ENCODE peak calls at places on chromosome 17, in five cellular contexts. One of them, this sample, is unnamed.

GRCh38 chr17:63185420-63185819 is 219.4 kb downstream of the TANC2 start:
- DNase-seq in HFF-Myc: no peak
- DNase-seq in AG10803: peak; percentile 59
- DNase-seq in breast epithelium: no peak
- DNase-seq in AG04450: no peak
- DNase-seq in this sample: no peak

GRCh38 chr17:12727881-12728280 is 61.4 kb upstream of the ARHGAP44 start:
- DNase-seq in AG04450: no peak
- DNase-seq in breast epithelium: no peak
- DNase-seq in AG10803: no peak
- DNase-seq in HFF-Myc: no peak
- DNase-seq in this sample: no peak

GRCh38 chr17:8162997-8163977 is 539 bp upstream of the VAMP2 start:
- DNase-seq in breast epithelium: no peak
- DNase-seq in AG04450: no peak
- DNase-seq in AG10803: no peak
- DNase-seq in HFF-Myc: no peak
- DNase-seq in this sample: no peak

GRCh38 chr17:82117139-82118090 is 19.4 kb upstream of the FASN start:
- DNase-seq in HFF-Myc: no peak
- DNase-seq in breast epithelium: no peak
- DNase-seq in AG10803: no peak
- DNase-seq in AG04450: no peak
- DNase-seq in this sample: no peak

GRCh38 chr17:65394811-65395472 is 166.5 kb downstream of the AXIN2 start:
- DNase-seq in AG10803: no peak
- DNase-seq in HFF-Myc: no peak
- DNase-seq in breast epithelium: no peak
- DNase-seq in AG04450: no peak
- DNase-seq in this sample: no peak

GRCh38 chr17:32118835-32119234 is 23.5 kb upstream of the RHOT1 start:
- DNase-seq in HFF-Myc: no peak
- DNase-seq in breast epithelium: no peak
- DNase-seq in AG10803: no peak
- DNase-seq in AG04450: no peak
- DNase-seq in this sample: no peak

GRCh38 chr17:76254275-76254674 is 10.9 kb upstream of the UBALD2 start:
- DNase-seq in HFF-Myc: no peak
- DNase-seq in AG04450: no peak
- DNase-seq in AG10803: no peak
- DNase-seq in breast epithelium: peak; percentile 24
- DNase-seq in this sample: no peak

GRCh38 chr17:61400058-61400785 is 579 bp downstream of the TBX2 start:
- DNase-seq in AG04450: no peak
- DNase-seq in HFF-Myc: no peak
- DNase-seq in AG10803: no peak
- DNase-seq in breast epithelium: no peak
- DNase-seq in this sample: no peak

GRCh38 chr17:237406-237955 is 56.0 kb upstream of the DOC2B start:
- DNase-seq in AG04450: no peak
- DNase-seq in HFF-Myc: no peak
- DNase-seq in breast epithelium: no peak
- DNase-seq in AG10803: no peak
- DNase-seq in this sample: no peak

GRCh38 chr17:41941158-41941557 is 10.7 kb downstream of the ODAD4 start:
- DNase-seq in AG04450: no peak
- DNase-seq in breast epithelium: no peak
- DNase-seq in AG10803: no peak
- DNase-seq in HFF-Myc: no peak
- DNase-seq in this sample: no peak

GRCh38 chr17:65228734-65229390 is 91.7 kb downstream of the RGS9 start:
- DNase-seq in AG10803: peak; percentile 39
- DNase-seq in HFF-Myc: peak; percentile 69
- DNase-seq in AG04450: no peak
- DNase-seq in breast epithelium: no peak
- DNase-seq in this sample: no peak

GRCh38 chr17:41992576-41992975 is 24.7 kb downstream of the DNAJC7 start:
- DNase-seq in HFF-Myc: no peak
- DNase-seq in breast epithelium: no peak
- DNase-seq in AG04450: no peak
- DNase-seq in AG10803: no peak
- DNase-seq in this sample: no peak

GRCh38 chr17:327971-328370 is 24.6 kb downstream of the RPH3AL start:
- DNase-seq in AG10803: no peak
- DNase-seq in HFF-Myc: no peak
- DNase-seq in AG04450: no peak
- DNase-seq in breast epithelium: no peak
- DNase-seq in this sample: no peak

GRCh38 chr17:34314279-34314678 is 5.0 kb upstream of the CCL8 start:
- DNase-seq in HFF-Myc: no peak
- DNase-seq in breast epithelium: no peak
- DNase-seq in AG10803: peak; percentile 92
- DNase-seq in AG04450: no peak
- DNase-seq in this sample: no peak

GRCh38 chr17:16938031-16938430 is 33.9 kb downstream of the TNFRSF13B start:
- DNase-seq in AG04450: no peak
- DNase-seq in breast epithelium: peak; percentile 20
- DNase-seq in HFF-Myc: no peak
- DNase-seq in AG10803: no peak
- DNase-seq in this sample: no peak

GRCh38 chr17:58822148-58823050 is 66.7 kb downstream of the PPM1E start:
- DNase-seq in AG10803: no peak
- DNase-seq in AG04450: no peak
- DNase-seq in HFF-Myc: no peak
- DNase-seq in breast epithelium: no peak
- DNase-seq in this sample: no peak

GRCh38 chr17:35774499-35774898 is 13.8 kb downstream of the C17orf50 start:
- DNase-seq in HFF-Myc: no peak
- DNase-seq in AG10803: no peak
- DNase-seq in AG04450: no peak
- DNase-seq in breast epithelium: no peak
- DNase-seq in this sample: no peak

GRCh38 chr17:67068999-67069398 is 24.6 kb downstream of the CACNG1 start:
- DNase-seq in AG10803: peak; percentile 11
- DNase-seq in HFF-Myc: no peak
- DNase-seq in AG04450: no peak
- DNase-seq in breast epithelium: no peak
- DNase-seq in this sample: no peak

GRCh38 chr17:66570353-66571195 is 264.3 kb upstream of the CACNG5 start:
- DNase-seq in AG10803: no peak
- DNase-seq in HFF-Myc: no peak
- DNase-seq in AG04450: no peak
- DNase-seq in breast epithelium: no peak
- DNase-seq in this sample: peak; percentile 28

GRCh38 chr17:71331754-71332153 is 789.1 kb upstream of the SOX9 start:
- DNase-seq in HFF-Myc: no peak
- DNase-seq in breast epithelium: no peak
- DNase-seq in AG04450: no peak
- DNase-seq in AG10803: no peak
- DNase-seq in this sample: no peak

GRCh38 chr17:42754782-42755181 is 6.2 kb upstream of the RAMP2 start:
- DNase-seq in breast epithelium: no peak
- DNase-seq in HFF-Myc: no peak
- DNase-seq in AG04450: no peak
- DNase-seq in AG10803: no peak
- DNase-seq in this sample: no peak

GRCh38 chr17:79031996-79032875 is 8.3 kb downstream of the C1QTNF1 start:
- DNase-seq in breast epithelium: peak; percentile 47
- DNase-seq in AG10803: peak; percentile 68
- DNase-seq in AG04450: no peak
- DNase-seq in HFF-Myc: no peak
- DNase-seq in this sample: no peak

GRCh38 chr17:7204335-7204734 is 15.3 kb downstream of the DLG4 start:
- DNase-seq in breast epithelium: no peak
- DNase-seq in HFF-Myc: no peak
- DNase-seq in AG10803: no peak
- DNase-seq in AG04450: no peak
- DNase-seq in this sample: no peak

GRCh38 chr17:32693135-32693897 is 183.6 kb downstream of the MYO1D start:
- DNase-seq in AG04450: no peak
- DNase-seq in breast epithelium: no peak
- DNase-seq in AG10803: no peak
- DNase-seq in HFF-Myc: no peak
- DNase-seq in this sample: no peak

GRCh38 chr17:31690118-31690517 is 168.9 kb downstream of the COPRS start:
- DNase-seq in AG04450: no peak
- DNase-seq in AG10803: peak; percentile 56
- DNase-seq in breast epithelium: no peak
- DNase-seq in HFF-Myc: no peak
- DNase-seq in this sample: no peak

GRCh38 chr17:66717680-66718079 is 117.2 kb upstream of the CACNG5 start:
- DNase-seq in AG04450: no peak
- DNase-seq in AG10803: no peak
- DNase-seq in HFF-Myc: no peak
- DNase-seq in breast epithelium: no peak
- DNase-seq in this sample: no peak

GRCh38 chr17:71338396-71338795 is 782.4 kb upstream of the SOX9 start:
- DNase-seq in HFF-Myc: peak; percentile 45
- DNase-seq in breast epithelium: no peak
- DNase-seq in AG10803: peak; percentile 86
- DNase-seq in AG04450: no peak
- DNase-seq in this sample: no peak

GRCh38 chr17:69607162-69607834 is 192.8 kb downstream of the MAP2K6 start:
- DNase-seq in AG10803: peak; percentile 87
- DNase-seq in HFF-Myc: peak; percentile 79
- DNase-seq in breast epithelium: peak; percentile 60
- DNase-seq in AG04450: peak; percentile 71
- DNase-seq in this sample: peak; percentile 58

GRCh38 chr17:55458287-55458900 is 36.8 kb upstream of the MMD start:
- DNase-seq in breast epithelium: no peak
- DNase-seq in HFF-Myc: no peak
- DNase-seq in AG10803: no peak
- DNase-seq in AG04450: no peak
- DNase-seq in this sample: no peak

GRCh38 chr17:27552467-27552779 is 78.6 kb upstream of the LGALS9 start:
- DNase-seq in AG10803: peak; percentile 51
- DNase-seq in AG04450: no peak
- DNase-seq in HFF-Myc: no peak
- DNase-seq in breast epithelium: no peak
- DNase-seq in this sample: no peak

GRCh38 chr17:61656721-61657217 is 65.8 kb upstream of the NACA2 start:
- DNase-seq in breast epithelium: no peak
- DNase-seq in HFF-Myc: no peak
- DNase-seq in AG10803: no peak
- DNase-seq in AG04450: no peak
- DNase-seq in this sample: no peak

GRCh38 chr17:37834168-37834567 is 89.3 kb upstream of the HNF1B start:
- DNase-seq in breast epithelium: no peak
- DNase-seq in AG10803: no peak
- DNase-seq in HFF-Myc: no peak
- DNase-seq in AG04450: no peak
- DNase-seq in this sample: no peak

GRCh38 chr17:50046667-50047066 is 9.2 kb upstream of the ITGA3 start:
- DNase-seq in HFF-Myc: no peak
- DNase-seq in AG10803: no peak
- DNase-seq in breast epithelium: no peak
- DNase-seq in AG04450: no peak
- DNase-seq in this sample: no peak

GRCh38 chr17:35577826-35578194 is 561 bp downstream of the PEX12 start:
- DNase-seq in AG04450: no peak
- DNase-seq in breast epithelium: no peak
- DNase-seq in AG10803: peak; percentile 10
- DNase-seq in HFF-Myc: no peak
- DNase-seq in this sample: no peak

GRCh38 chr17:70503449-70503848 is 334.1 kb downstream of the KCNJ2 start:
- DNase-seq in HFF-Myc: no peak
- DNase-seq in AG10803: no peak
- DNase-seq in AG04450: no peak
- DNase-seq in breast epithelium: no peak
- DNase-seq in this sample: peak; percentile 30

GRCh38 chr17:74833501-74834361 is 26.0 kb downstream of the GRIN2C start:
- DNase-seq in HFF-Myc: no peak
- DNase-seq in AG04450: no peak
- DNase-seq in AG10803: peak; percentile 55
- DNase-seq in breast epithelium: no peak
- DNase-seq in this sample: no peak
- TF ChIP-seq CTCF in HFF-Myc: no peak
- TF ChIP-seq CTCF in AG04450: no peak
- TF ChIP-seq CTCF in AG10803: no peak
- TF ChIP-seq CTCF in breast epithelium: no peak
- TF ChIP-seq CTCF in this sample: no peak

GRCh38 chr17:68197997-68198930 is 49.6 kb upstream of the AMZ2 start:
- DNase-seq in HFF-Myc: no peak
- DNase-seq in AG10803: no peak
- DNase-seq in breast epithelium: peak; percentile 64
- DNase-seq in AG04450: no peak
- DNase-seq in this sample: peak; percentile 13
- H3K4me3 ChIP-seq in HFF-Myc: no peak overlapping the region
- H3K4me3 ChIP-seq in AG10803: no peak overlapping the region
- H3K4me3 ChIP-seq in breast epithelium: peak overlapping the region; percentile 41
- H3K4me3 ChIP-seq in AG04450: no peak overlapping the region
- H3K4me3 ChIP-seq in this sample: no peak overlapping the region

DNA sequence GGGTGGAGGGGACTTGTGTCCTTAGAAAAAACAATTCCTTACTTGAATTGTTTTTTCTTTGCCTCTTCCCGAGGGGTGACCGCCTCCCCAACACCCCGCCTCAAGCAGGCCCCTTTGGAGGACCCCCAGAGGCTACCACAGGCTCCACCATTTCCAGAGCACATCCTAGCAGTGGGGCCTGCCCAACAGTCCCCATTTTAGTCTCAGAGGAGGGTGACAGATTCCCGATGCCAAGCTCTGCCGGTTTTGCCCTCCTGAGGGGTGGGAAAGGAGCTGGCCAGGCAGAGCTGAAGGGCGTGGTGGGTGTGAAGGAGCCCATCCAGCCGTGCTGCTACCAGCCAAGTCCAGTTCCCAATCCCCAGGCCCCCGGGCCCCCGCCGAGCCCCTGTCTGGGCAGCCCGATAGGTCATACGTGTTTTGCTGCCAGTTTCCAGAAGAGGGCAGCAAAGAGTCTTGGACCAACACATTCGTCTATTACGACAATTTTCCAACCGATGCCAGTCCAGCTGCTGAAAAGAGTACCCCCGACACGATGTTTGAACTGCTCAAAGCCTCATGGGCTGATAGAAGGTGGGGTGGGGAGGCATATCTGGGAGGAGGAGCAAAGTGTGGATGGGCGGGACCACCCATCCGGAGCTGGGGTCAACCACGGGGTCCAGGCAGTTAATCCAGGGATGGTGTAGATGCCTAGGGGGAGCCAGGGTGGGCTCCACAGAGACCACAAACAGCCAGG is 18.8 kb upstream of the GAA start:
- DNase-seq in AG10803: peak; percentile 71
- DNase-seq in AG04450: peak; percentile 51
- DNase-seq in breast epithelium: peak; percentile 66
- DNase-seq in HFF-Myc: peak; percentile 53
- DNase-seq in this sample: no peak
- TF ChIP-seq CTCF in AG10803: peak; percentile 79
- TF ChIP-seq CTCF in AG04450: peak; percentile 76
- TF ChIP-seq CTCF in breast epithelium: peak; percentile 78
- TF ChIP-seq CTCF in HFF-Myc: peak; percentile 71
- TF ChIP-seq CTCF in this sample: peak; percentile 78

DNA sequence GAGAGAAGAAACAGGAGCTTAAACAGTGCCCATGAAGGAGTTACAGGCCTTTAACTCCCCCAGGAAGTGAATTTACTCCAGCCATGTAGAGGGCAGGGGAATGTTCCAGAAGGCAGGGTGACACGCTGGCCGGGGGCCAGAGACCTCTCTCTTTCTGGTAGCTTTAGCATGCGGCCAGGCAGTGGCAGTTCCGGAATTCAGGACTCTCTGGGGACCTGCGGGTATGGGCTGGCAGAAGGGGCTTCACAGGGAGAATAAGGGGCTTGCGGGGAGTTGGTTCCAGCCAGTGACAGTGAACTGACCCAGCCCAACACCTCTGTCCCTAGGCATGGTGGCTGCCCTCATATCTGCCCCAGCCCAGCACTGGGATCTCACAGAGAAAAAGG is 40.0 kb downstream of the MYH3 start:
- DNase-seq in HFF-Myc: no peak
- DNase-seq in AG10803: no peak
- DNase-seq in breast epithelium: no peak
- DNase-seq in AG04450: no peak
- DNase-seq in this sample: no peak
- H3K4me3 ChIP-seq in HFF-Myc: no peak overlapping the region
- H3K4me3 ChIP-seq in AG10803: no peak overlapping the region
- H3K4me3 ChIP-seq in breast epithelium: no peak overlapping the region
- H3K4me3 ChIP-seq in AG04450: no peak overlapping the region
- H3K4me3 ChIP-seq in this sample: no peak overlapping the region